ENCODE peak calls at places on chromosomes 5 and 9, in nine cellular contexts. N is H7; Q is activated CD4-positive, alpha-beta T cell treated with anti-CD3 and anti-CD28 coated beads, Interleukin-2, amount 50 U/mL, for 1 hour; X is GM23248; W is GM13977; H is colonic mucosa; B is SJSA1; P is H4; Z is EH. M is an unnamed sample.

GRCh38 chr9:136362450-136362784 is 1.1 kb downstream of the DNLZ start:
- DNase-seq in B (no peak), Q (no peak), X (no peak), H (peak; percentile 34), Z (peak; percentile 36), W (no peak), N (no peak), P (no peak), M (no peak)

GRCh38 chr9:121182976-121183375 is 18.7 kb downstream of the RAB14 start:
- DNase-seq in N (no peak), Z (peak; percentile 32), W (no peak), B (no peak), P (no peak), X (no peak), Q (no peak), H (no peak), M (no peak)

GRCh38 chr5:133863857-133864585 is 104.4 kb downstream of the C5orf15 start:
- DNase-seq in X (no peak), Z (no peak), H (no peak), Q (no peak), B (no peak), P (no peak), W (no peak), N (no peak), M (no peak)

GRCh38 chr5:177440211-177440989 is 6.2 kb upstream of the PRR7 start:
- DNase-seq in X (no peak), N (peak; percentile 82), Q (peak; percentile 48), Z (no peak), B (no peak), P (no peak), H (no peak), W (no peak), M (no peak)

GRCh38 chr9:76417394-76417793 is 23.2 kb upstream of the RFK start:
- DNase-seq in N (peak; percentile 52), B (no peak), P (no peak), Q (no peak), H (no peak), W (no peak), X (no peak), Z (no peak), M (no peak)

GRCh38 chr9:136700959-136701664 is 11.3 kb upstream of the DIPK1B start:
- DNase-seq in W (peak; percentile 84), P (no peak), X (no peak), H (no peak), Q (peak; percentile 49), B (no peak), N (no peak), Z (no peak), M (no peak)

GRCh38 chr9:95834281-95834907 is 41.1 kb upstream of the ERCC6L2 start:
- DNase-seq in X (no peak), W (no peak), Z (no peak), Q (no peak), P (peak; percentile 56), B (no peak), N (no peak), H (no peak), M (no peak)

GRCh38 chr5:176533894-176534611 is 3.1 kb downstream of the RNF44 start:
- DNase-seq in N (peak; percentile 67), W (peak; percentile 63), P (no peak), Z (peak; percentile 16), H (peak; percentile 69), X (peak; percentile 32), Q (peak; percentile 49), B (no peak), M (no peak)

GRCh38 chr5:133449181-133449580 is 163.2 kb downstream of the FSTL4 start:
- DNase-seq in H (no peak), B (no peak), N (no peak), Q (no peak), P (no peak), X (no peak), Z (no peak), W (no peak), M (no peak)

GRCh38 chr9:19313573-19313972 is 66.5 kb downstream of the RPS6 start:
- DNase-seq in P (no peak), B (no peak), N (no peak), H (no peak), Z (no peak), Q (no peak), W (no peak), X (no peak), M (no peak)